ENCODE peak calls at places on chromosomes 12 and 14, in nine cellular contexts. K, V, U, W, D, L, B, J and Z are unnamed samples.

GRCh38 chr12:3901116-3901515 is 27.9 kb upstream of the PARP11 start:
- DNase-seq in K (no peak), V (no peak), U (no peak), W (no peak), D (no peak), L (no peak), B (no peak), J (no peak), Z (no peak)

GRCh38 chr12:44654641-44655625 is 221.2 kb downstream of the NELL2 start:
- DNase-seq in K (no peak), V (peak; percentile 45), U (no peak), W (peak; percentile 72), D (no peak), L (no peak), B (peak; percentile 62), J (no peak), Z (no peak)

GRCh38 chr12:12054993-12055392 is 15.7 kb upstream of the BCL2L14 start:
- DNase-seq in K (no peak), V (no peak), U (no peak), W (no peak), D (no peak), L (no peak), B (no peak), J (no peak), Z (no peak)

GRCh38 chr12:2682301-2683282 is 112.2 kb upstream of the FKBP4 start:
- DNase-seq in K (no peak), V (peak; percentile 70), U (no peak), W (peak; percentile 90), D (no peak), L (peak; percentile 26), B (peak; percentile 74), J (peak; percentile 15), Z (peak; percentile 29)

GRCh38 chr12:122894173-122895121 is 1.5 kb downstream of the VPS37B start:
- DNase-seq in K (no peak), V (no peak), U (no peak), W (peak; percentile 56), D (no peak), L (no peak), B (no peak), J (peak; percentile 73), Z (no peak)

GRCh38 chr12:3604281-3604680 is 113.3 kb downstream of the PRMT8 start:
- DNase-seq in K (no peak), V (peak; percentile 37), U (no peak), W (no peak), D (no peak), L (no peak), B (no peak), J (no peak), Z (no peak)

GRCh38 chr12:49021292-49021915 is 2.8 kb upstream of the PRKAG1 start:
- DNase-seq in K (no peak), V (no peak), U (no peak), W (no peak), D (no peak), L (no peak), B (no peak), J (no peak), Z (no peak)

GRCh38 chr14:99524804-99525698 is 43.8 kb downstream of the CCNK start:
- DNase-seq in K (no peak), V (peak; percentile 65), U (no peak), W (peak; percentile 72), D (no peak), L (no peak), B (peak; percentile 47), J (no peak), Z (peak; percentile 73)

GRCh38 chr14:52413729-52414453 is 99.8 kb downstream of the PTGER2 start:
- DNase-seq in K (no peak), V (no peak), U (no peak), W (no peak), D (no peak), L (no peak), B (no peak), J (no peak), Z (no peak)

GRCh38 chr12:28622416-28622815 is 432.2 kb downstream of the CCDC91 start:
- DNase-seq in K (no peak), V (no peak), U (no peak), W (peak; percentile 9), D (no peak), L (no peak), B (no peak), J (peak; percentile 58), Z (no peak)

GRCh38 chr14:98501335-98501734 is 770.7 kb downstream of the BCL11B start:
- DNase-seq in K (no peak), V (no peak), U (no peak), W (no peak), D (no peak), L (no peak), B (no peak), J (peak; percentile 91), Z (no peak)

GRCh38 chr12:58346032-58346632 is 404.8 kb downstream of the ATP23 start:
- DNase-seq in K (no peak), V (peak; percentile 70), U (no peak), W (peak; percentile 43), D (no peak), L (peak; percentile 12), B (peak; percentile 51), J (peak; percentile 26), Z (peak; percentile 63)

GRCh38 chr12:116319316-116319715 is 41.8 kb upstream of the MED13L start:
- DNase-seq in K (no peak), V (no peak), U (no peak), W (no peak), D (no peak), L (no peak), B (no peak), J (no peak), Z (no peak)

GRCh38 chr12:67720383-67720856 is 71.9 kb downstream of the DYRK2 start:
- DNase-seq in K (no peak), V (no peak), U (no peak), W (peak; percentile 42), D (no peak), L (no peak), B (no peak), J (no peak), Z (no peak)

GRCh38 chr14:75234173-75234855 is 44.3 kb upstream of the FOS start:
- DNase-seq in K (no peak), V (no peak), U (peak; percentile 47), W (no peak), D (no peak), L (peak; percentile 38), B (no peak), J (no peak), Z (no peak)

GRCh38 chr14:51293149-51293925 is 53.3 kb downstream of the TMX1 start:
- DNase-seq in K (no peak), V (no peak), U (peak; percentile 34), W (no peak), D (no peak), L (no peak), B (no peak), J (peak; percentile 37), Z (no peak)

GRCh38 chr12:6956332-6956727 is 5.2 kb downstream of the PTPN6 start:
- DNase-seq in K (no peak), V (no peak), U (no peak), W (no peak), D (peak; percentile 70), L (no peak), B (no peak), J (no peak), Z (no peak)

GRCh38 chr12:57148469-57149308 is 1.3 kb upstream of the LRP1-AS start:
- DNase-seq in K (no peak), V (no peak), U (peak; percentile 71), W (no peak), D (no peak), L (no peak), B (no peak), J (no peak), Z (no peak)

GRCh38 chr12:6434205-6435180 is 10.3 kb upstream of the CD27 start:
- DNase-seq in K (no peak), V (no peak), U (no peak), W (no peak), D (peak; percentile 60), L (no peak), B (no peak), J (no peak), Z (no peak)

GRCh38 chr14:105456736-105457703 is 17.6 kb upstream of the CRIP2 start:
- DNase-seq in K (no peak), V (no peak), U (peak; percentile 13), W (no peak), D (no peak), L (no peak), B (no peak), J (no peak), Z (no peak)
- H3K36me3 ChIP-seq in K (peaks cover 5% of the 10 kb centered on the region), V (peaks cover 4% of the 10 kb centered on the region), U (peaks cover 14% of the 10 kb centered on the region), W (peaks cover 19% of the 10 kb centered on the region), D (peaks cover 62% of the 10 kb centered on the region), L (peaks cover 10% of the 10 kb centered on the region), B (peaks cover 13% of the 10 kb centered on the region), J (peaks cover 13% of the 10 kb centered on the region), Z (peaks cover 63% of the 10 kb centered on the region)

DNA sequence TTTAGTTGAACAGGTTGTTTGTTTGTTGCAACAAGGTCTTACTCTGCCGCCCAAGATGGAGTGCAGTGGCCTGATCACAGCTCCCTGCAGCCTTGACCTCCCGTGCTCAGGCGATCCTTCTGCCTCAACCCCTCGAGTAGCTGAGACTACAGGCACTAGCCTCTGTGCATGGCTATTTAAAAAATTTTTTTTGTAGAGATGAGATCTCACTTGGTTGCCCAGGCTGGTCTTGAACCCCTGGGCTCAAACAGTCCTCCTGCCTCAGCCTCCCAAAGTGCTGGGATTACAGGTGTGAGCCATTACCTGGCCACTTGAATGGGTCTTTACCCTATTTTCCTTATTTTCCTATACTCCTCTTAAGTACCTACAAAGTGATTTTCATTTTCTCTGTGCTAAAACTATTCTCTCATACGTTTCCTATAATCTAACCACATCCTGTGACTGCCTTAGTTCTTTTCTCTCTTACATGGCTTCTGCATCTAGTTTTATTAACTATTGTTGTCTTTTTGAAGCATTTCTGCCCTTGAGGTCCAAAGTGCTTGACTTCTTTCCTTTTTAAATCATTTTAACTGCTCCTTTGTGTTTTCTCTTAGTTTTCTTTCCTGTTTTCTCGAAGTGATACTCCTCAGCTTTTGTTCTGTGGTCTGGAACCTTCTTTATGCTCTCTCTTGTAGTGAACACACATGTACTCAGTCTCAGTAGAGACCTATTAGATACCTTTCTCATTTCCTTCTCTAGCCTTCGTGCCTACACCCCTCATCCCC is 14.1 kb downstream of the GPX2 start:
- DNase-seq in K (no peak), V (no peak), U (no peak), W (no peak), D (no peak), L (no peak), B (no peak), J (no peak), Z (no peak)
- H3K36me3 ChIP-seq in K (peaks cover 27% of the 10 kb centered on the region), V (peaks cover 37% of the 10 kb centered on the region), U (peaks cover 18% of the 10 kb centered on the region), W (peaks cover 2% of the 10 kb centered on the region), D (peaks cover 70% of the 10 kb centered on the region), L (peaks cover 6% of the 10 kb centered on the region), B (peaks cover 45% of the 10 kb centered on the region), J (peaks cover 18% of the 10 kb centered on the region), Z (peaks cover 36% of the 10 kb centered on the region)

DNA sequence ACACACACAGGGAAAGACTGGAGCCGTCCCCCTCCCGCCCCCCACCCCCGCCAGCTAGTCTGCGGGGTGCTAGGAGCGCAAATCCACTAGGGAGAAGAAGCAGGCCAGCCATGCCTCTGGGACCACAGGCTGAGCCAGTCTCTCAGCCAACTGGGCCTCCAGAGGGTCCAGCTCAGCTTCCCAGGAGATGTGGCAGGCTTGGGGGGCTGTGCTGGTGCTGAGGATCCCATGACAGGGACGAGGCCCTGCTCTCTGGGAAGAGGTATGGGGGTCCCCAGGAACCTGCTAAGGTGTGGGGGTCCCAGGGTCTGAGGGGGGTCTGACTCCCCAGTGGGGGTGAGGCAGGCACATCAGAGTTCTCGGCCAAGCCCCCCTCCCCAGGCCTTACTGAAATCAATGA is 133.5 kb downstream of the NCOR2 start:
- DNase-seq in K (no peak), V (no peak), U (no peak), W (no peak), D (no peak), L (no peak), B (no peak), J (no peak), Z (no peak)
- H3K36me3 ChIP-seq in K (peaks cover 17% of the 10 kb centered on the region), V (no peaks in the 10 kb centered on the region), U (peaks cover 5% of the 10 kb centered on the region), W (peaks cover 4% of the 10 kb centered on the region), D (peaks cover 23% of the 10 kb centered on the region), L (peaks cover 9% of the 10 kb centered on the region), B (peaks cover 6% of the 10 kb centered on the region), J (peaks cover 8% of the 10 kb centered on the region), Z (peaks cover 13% of the 10 kb centered on the region)

GRCh38 chr14:37697489-37698121 is 102.2 kb downstream of the TTC6 start:
- DNase-seq in K (no peak), V (no peak), U (no peak), W (no peak), D (no peak), L (no peak), B (no peak), J (peak; percentile 50), Z (no peak)
- H3K36me3 ChIP-seq in K (no peaks in the 10 kb centered on the region), V (no peaks in the 10 kb centered on the region), U (no peaks in the 10 kb centered on the region), W (no peaks in the 10 kb centered on the region), D (no peaks in the 10 kb centered on the region), L (no peaks in the 10 kb centered on the region), B (no peaks in the 10 kb centered on the region), J (no peaks in the 10 kb centered on the region), Z (no peaks in the 10 kb centered on the region)